ENCODE peak calls at places on chromosomes 11 and 22, in four cellular contexts. Y is left ventricle myocardium inferior; K is IMR-90; S is naive thymus-derived CD4-positive, alpha-beta T cell. V is an unnamed sample.

GRCh38 chr11:81222491-81222890 is 1511.2 kb downstream of the FAM181B start:
- DNase-seq in S (no peak), K (no peak), Y (no peak), V (no peak)

GRCh38 chr11:61860054-61860903 is 31.1 kb downstream of the FADS3 start:
- DNase-seq in K (no peak), S (no peak), Y (peak; percentile 82), V (no peak)

GRCh38 chr11:326842-327580 is 6.4 kb upstream of the IFITM3 start:
- DNase-seq in Y (peak; percentile 89), K (peak; percentile 42), S (peak; percentile 72), V (peak; percentile 81)

GRCh38 chr22:44842417-44842816 is 90.0 kb downstream of the ARHGAP8 start:
- DNase-seq in Y (no peak), S (no peak), K (no peak), V (no peak)

GRCh38 chr11:36233226-36233625 is 56.0 kb downstream of the COMMD9 start:
- DNase-seq in K (peak; percentile 16), S (no peak), Y (no peak), V (no peak)

GRCh38 chr22:30408388-30409101 is 11.7 kb downstream of the SEC14L2 start:
- DNase-seq in Y (no peak), S (no peak), K (peak; percentile 65), V (no peak)

GRCh38 chr22:29435236-29435635 is 3.1 kb upstream of the RFPL1 start:
- DNase-seq in K (no peak), Y (no peak), S (no peak), V (no peak)

GRCh38 chr11:15223318-15223717 is 108.6 kb downstream of the INSC start:
- DNase-seq in Y (no peak), S (no peak), K (peak; percentile 4), V (no peak)

GRCh38 chr11:64660205-64660604 is 62.8 kb downstream of the NRXN2 start:
- DNase-seq in Y (no peak), S (no peak), K (no peak), V (no peak)

GRCh38 chr11:110712643-110713468 is 619 bp upstream of the ARHGAP20 start:
- DNase-seq in Y (no peak), S (peak; percentile 8), K (peak; percentile 52), V (no peak)

GRCh38 chr22:20239063-20239950 is 28.8 kb downstream of the RTN4R start:
- DNase-seq in S (no peak), K (peak; percentile 17), Y (peak; percentile 52), V (no peak)

GRCh38 chr22:39471421-39472141 is 14.8 kb downstream of the MGAT3 start:
- DNase-seq in K (peak; percentile 51), Y (no peak), S (no peak), V (no peak)

GRCh38 chr11:102456381-102456780 is 3.8 kb upstream of the TMEM123 start:
- DNase-seq in S (no peak), K (peak; percentile 39), Y (no peak), V (no peak)

GRCh38 chr11:102457056-102457677 is 4.6 kb upstream of the TMEM123 start:
- DNase-seq in K (no peak), Y (no peak), S (no peak), V (no peak)

GRCh38 chr11:102458531-102458930 is 6.0 kb upstream of the TMEM123 start:
- DNase-seq in Y (no peak), K (no peak), S (no peak), V (no peak)

GRCh38 chr11:102457865-102458264 is 5.3 kb upstream of the TMEM123 start:
- DNase-seq in Y (no peak), K (no peak), S (no peak), V (no peak)

DNA sequence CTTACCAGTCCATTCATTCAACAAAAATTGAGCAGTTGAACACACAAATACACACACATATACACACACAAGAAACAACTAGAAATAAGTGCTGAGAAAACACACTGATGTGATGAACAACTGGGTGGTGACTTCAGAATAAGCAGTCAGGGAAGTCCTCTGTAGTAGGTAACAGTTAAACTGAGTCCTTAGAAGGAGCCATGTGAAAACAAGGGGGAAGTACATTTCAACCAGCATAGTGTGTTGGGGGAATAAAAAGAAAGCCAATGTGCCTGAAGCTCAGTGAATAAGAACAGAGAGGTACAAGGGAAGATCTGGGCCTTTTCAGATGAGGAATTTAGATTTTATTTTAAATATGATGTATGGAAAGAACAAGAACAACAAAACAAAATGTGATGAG is 6.8 kb upstream of the TMEM123 start:
- DNase-seq in S (no peak), Y (no peak), K (no peak), V (no peak)
- H3K4me1 ChIP-seq in S (no peaks in the 10 kb centered on the region), Y (no peaks in the 10 kb centered on the region), K (peaks cover 2% of the 10 kb centered on the region), V (peaks cover 20% of the 10 kb centered on the region)

DNA sequence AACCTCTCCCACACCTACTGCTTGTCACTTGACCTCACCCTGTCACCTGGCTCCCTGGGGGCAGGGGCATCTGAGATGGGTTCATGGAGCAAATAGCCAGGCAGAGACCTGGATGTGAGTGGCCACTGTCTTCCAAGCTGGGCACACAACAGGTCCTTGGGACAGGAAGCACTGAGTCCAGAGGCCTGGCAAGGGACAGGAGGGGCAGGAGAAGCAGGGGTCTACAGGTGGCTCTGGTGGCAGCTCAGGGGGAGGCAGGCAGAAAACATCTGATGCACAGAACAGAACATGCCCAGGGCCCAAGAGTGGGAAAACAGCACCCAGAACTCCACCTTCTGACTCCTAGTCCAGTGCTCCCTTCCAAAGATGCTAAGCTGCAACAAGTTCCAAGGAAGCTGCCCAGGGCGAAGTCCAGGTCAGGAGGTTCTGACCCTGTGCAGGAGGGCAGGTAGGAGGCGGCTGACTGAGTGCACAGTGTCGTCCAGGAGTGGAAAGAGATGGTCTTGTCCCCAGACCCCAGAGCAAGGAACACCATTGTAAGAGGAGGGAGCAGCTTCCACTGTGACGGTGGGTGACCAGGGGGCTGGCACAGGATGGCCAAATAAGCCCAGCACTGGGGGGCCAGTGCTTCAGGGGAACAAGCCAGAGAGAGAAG is 3.5 kb downstream of the TNFRSF13C start:
- DNase-seq in Y (no peak), S (no peak), K (no peak), V (no peak)
- H3K4me1 ChIP-seq in Y (peaks cover 39% of the 10 kb centered on the region), S (peaks cover 6% of the 10 kb centered on the region), K (no peaks in the 10 kb centered on the region), V (peaks cover 98% of the 10 kb centered on the region)

GRCh38 chr11:119684361-119685072 is 44.5 kb downstream of the NECTIN1 start:
- DNase-seq in Y (no peak), K (peak; percentile 75), S (no peak), V (no peak)
- H3K4me1 ChIP-seq in Y (peaks cover 34% of the 10 kb centered on the region), K (peaks cover 5% of the 10 kb centered on the region), S (peaks cover 5% of the 10 kb centered on the region), V (no peaks in the 10 kb centered on the region)

DNA sequence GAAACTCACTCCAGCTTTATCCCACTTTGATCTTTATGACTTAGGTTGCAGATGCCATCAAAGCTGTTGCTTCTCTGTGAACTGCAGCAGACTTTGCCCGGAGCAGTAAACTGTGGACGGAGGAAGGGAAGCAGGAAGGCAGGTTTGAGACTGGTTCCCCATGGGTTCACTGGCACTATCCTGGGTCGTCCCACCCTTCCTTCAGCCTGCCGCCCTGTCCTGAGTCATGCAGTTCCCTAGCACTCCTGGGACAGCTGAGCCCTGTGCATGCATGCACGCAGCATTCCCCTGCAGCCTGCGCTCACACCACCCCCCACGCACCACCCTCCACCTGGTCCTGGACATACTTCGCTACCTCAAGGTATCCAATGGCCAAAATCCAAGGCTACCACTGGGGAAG is 23.5 kb upstream of the P2RY2 start:
- DNase-seq in S (no peak), Y (no peak), K (no peak), V (no peak)
- H3K4me1 ChIP-seq in S (no peaks in the 10 kb centered on the region), Y (peaks cover 13% of the 10 kb centered on the region), K (no peaks in the 10 kb centered on the region), V (peaks cover 6% of the 10 kb centered on the region)